ENCODE peak calls at places on chromosome 14, in ten cellular contexts. B is breast epithelium; I is left ventricle myocardium inferior; R is adrenal gland; C is endothelial cell of umbilical vein; N is CD4-positive, alpha-beta T cell; F is A549; T is PC-3; L is hepatocyte; A is cardiac muscle cell. O is an unnamed sample.

GRCh38 chr14:75334191-75335051 is 55.8 kb downstream of the FOS start:
- DNase-seq in B (no peak), I (peak; percentile 60), R (peak; percentile 71), C (no peak), N (peak; percentile 62), F (no peak), T (no peak), L (no peak), A (peak; percentile 32), O (no peak)

GRCh38 chr14:92510972-92511371 is 2.6 kb upstream of the RIN3 start:
- DNase-seq in B (no peak), I (no peak), R (no peak), C (no peak), N (no peak), F (peak; percentile 55), T (peak; percentile 14), L (no peak), A (no peak), O (peak; percentile 8)

GRCh38 chr14:94123868-94124267 is 5.5 kb downstream of the IFI27L2 start:
- DNase-seq in B (no peak), I (no peak), R (no peak), C (no peak), N (no peak), F (no peak), T (no peak), L (no peak), A (no peak), O (no peak)

GRCh38 chr14:75979071-75979571 is 2.7 kb downstream of the TGFB3 start:
- DNase-seq in B (no peak), I (no peak), R (peak; percentile 39), C (no peak), N (no peak), F (peak; percentile 17), T (peak; percentile 34), L (peak; percentile 62), A (peak; percentile 66), O (peak; percentile 21)

GRCh38 chr14:78701246-78701645 is 531.1 kb downstream of the NRXN3 start:
- DNase-seq in B (no peak), I (no peak), R (no peak), C (no peak), N (no peak), F (no peak), T (no peak), L (no peak), A (peak; percentile 4), O (no peak)

GRCh38 chr14:36068777-36069534 is 107.6 kb downstream of the PTCSC3 start:
- DNase-seq in B (no peak), I (no peak), R (no peak), C (no peak), N (no peak), F (peak; percentile 13), T (peak; percentile 72), L (no peak), A (peak; percentile 1), O (peak; percentile 77)

GRCh38 chr14:97408937-97409860 is 612.0 kb downstream of the VRK1 start:
- DNase-seq in B (no peak), I (no peak), R (no peak), C (no peak), N (no peak), F (no peak), T (no peak), L (no peak), A (no peak), O (no peak)

GRCh38 chr14:98120831-98121464 is 1151.0 kb downstream of the BCL11B start:
- DNase-seq in B (no peak), I (no peak), R (peak; percentile 3), C (no peak), N (no peak), F (no peak), T (peak; percentile 28), L (no peak), A (no peak), O (peak; percentile 54)

GRCh38 chr14:54599932-54600331 is 33.0 kb downstream of the SAMD4A start:
- DNase-seq in B (no peak), I (no peak), R (no peak), C (peak; percentile 76), N (no peak), F (no peak), T (peak; percentile 85), L (no peak), A (no peak), O (no peak)

GRCh38 chr14:84254205-84254788 is 1275.6 kb upstream of the FLRT2 start:
- DNase-seq in B (no peak), I (no peak), R (no peak), C (peak; percentile 96), N (no peak), F (no peak), T (no peak), L (peak; percentile 16), A (peak; percentile 79), O (no peak)

GRCh38 chr14:68015356-68016242 is 196.0 kb downstream of the RAD51B start:
- DNase-seq in B (no peak), I (no peak), R (no peak), C (no peak), N (no peak), F (no peak), T (peak; percentile 60), L (no peak), A (no peak), O (no peak)

GRCh38 chr14:98514016-98514415 is 758.0 kb downstream of the BCL11B start:
- DNase-seq in B (no peak), I (no peak), R (no peak), C (no peak), N (no peak), F (no peak), T (no peak), L (no peak), A (no peak), O (no peak)

GRCh38 chr14:52131640-52132320 is 62.9 kb upstream of the NID2 start:
- DNase-seq in B (peak; percentile 19), I (peak; percentile 65), R (peak; percentile 76), C (peak; percentile 86), N (peak; percentile 29), F (peak; percentile 87), T (peak; percentile 95), L (peak; percentile 95), A (peak; percentile 98), O (peak; percentile 83)

GRCh38 chr14:68504861-68505260 is 288.0 kb downstream of the ZFP36L1 start:
- DNase-seq in B (no peak), I (no peak), R (no peak), C (no peak), N (no peak), F (no peak), T (no peak), L (no peak), A (no peak), O (no peak)

DNA sequence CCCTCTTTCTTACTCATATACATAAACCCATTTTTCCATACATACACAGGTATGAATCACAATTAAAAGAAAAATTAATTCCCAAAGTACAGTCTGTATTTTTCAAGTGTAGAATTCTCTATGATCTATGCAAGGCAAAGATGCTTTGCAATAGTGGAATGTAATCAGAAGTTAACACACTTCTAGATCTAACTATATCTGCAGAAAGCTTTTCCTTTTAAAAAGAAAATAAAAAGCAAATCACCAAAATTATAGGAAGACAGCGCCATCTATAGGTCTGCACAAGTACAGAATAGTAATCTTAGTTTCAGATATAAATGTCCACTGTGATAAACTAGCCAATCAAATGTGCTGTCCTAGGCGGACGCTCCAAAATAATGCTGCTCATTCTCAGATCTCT is 22.0 kb downstream of the SLC25A21 start:
- DNase-seq in B (no peak), I (no peak), R (no peak), C (peak; percentile 58), N (no peak), F (peak; percentile 50), T (peak; percentile 76), L (peak; percentile 56), A (peak; percentile 44), O (peak; percentile 50)
- TF ChIP-seq CTCF in B (no peak), I (peak; percentile 80), R (peak; percentile 49), C (peak; percentile 59), N (no peak), F (peak; percentile 82), T (peak; percentile 90), L (peak; percentile 78), A (peak; percentile 74), O (peak; percentile 74)

DNA sequence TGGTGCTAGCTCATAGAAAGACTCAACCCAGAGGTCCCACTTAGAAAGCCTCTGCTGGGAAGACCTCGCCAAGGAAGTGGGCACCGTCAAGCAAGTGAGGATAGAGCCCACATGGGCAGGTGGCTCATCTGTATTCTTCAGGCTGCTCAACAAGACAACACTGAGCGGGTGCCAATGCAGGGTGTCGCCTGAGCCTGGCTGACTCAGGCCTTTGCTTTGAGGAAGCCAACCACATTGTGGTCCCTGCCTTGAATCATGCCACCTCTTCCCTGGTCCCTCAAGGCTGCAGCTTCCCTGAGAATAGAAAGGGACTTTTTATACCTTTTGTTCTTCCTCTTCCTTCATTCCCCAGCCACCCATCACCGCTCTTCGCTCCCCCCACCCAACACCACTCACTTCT is 2.1 kb upstream of the RNASE13 start:
- DNase-seq in B (peak; percentile 65), I (no peak), R (no peak), C (no peak), N (no peak), F (no peak), T (peak; percentile 32), L (no peak), A (no peak), O (no peak)
- H3K27ac ChIP-seq in B (peak overlapping the region; percentile 36), I (peak overlapping the region; percentile 88), R (no peak overlapping the region), C (no peak overlapping the region), N (no peak overlapping the region), F (no peak overlapping the region), T (no peak overlapping the region), L (no peak overlapping the region), A (no peak overlapping the region), O (no peak overlapping the region)

GRCh38 chr14:74257078-74257987 is 18.1 kb downstream of the VSX2 start:
- DNase-seq in B (no peak), I (peak; percentile 31), R (peak; percentile 41), C (peak; percentile 21), N (peak; percentile 43), F (peak; percentile 30), T (peak; percentile 61), L (peak; percentile 64), A (peak; percentile 38), O (peak; percentile 67)
- TF ChIP-seq CTCF in B (peak; percentile 88), I (peak; percentile 99), R (peak; percentile 82), C (peak; percentile 82), N (peak; percentile 94), F (peak; percentile 98), T (peak; percentile 84), L (peak; percentile 69), A (peak; percentile 80), O (peak; percentile 97)

GRCh38 chr14:22533057-22533704 is 55.8 kb downstream of the DAD1 start:
- DNase-seq in B (no peak), I (no peak), R (no peak), C (no peak), N (no peak), F (no peak), T (no peak), L (no peak), A (no peak), O (no peak)

GRCh38 chr14:22530101-22530500 is 58.9 kb downstream of the DAD1 start:
- DNase-seq in B (no peak), I (no peak), R (no peak), C (no peak), N (no peak), F (no peak), T (no peak), L (no peak), A (no peak), O (no peak)

GRCh38 chr14:22533739-22534359 is 55.2 kb downstream of the DAD1 start:
- DNase-seq in B (no peak), I (no peak), R (no peak), C (no peak), N (no peak), F (no peak), T (no peak), L (no peak), A (no peak), O (no peak)

GRCh38 chr14:22532345-22533056 is 56.5 kb downstream of the DAD1 start:
- DNase-seq in B (no peak), I (no peak), R (no peak), C (no peak), N (no peak), F (no peak), T (no peak), L (no peak), A (peak; percentile 71), O (no peak)

GRCh38 chr14:22531451-22532344 is 57.3 kb downstream of the DAD1 start:
- DNase-seq in B (no peak), I (no peak), R (no peak), C (no peak), N (no peak), F (no peak), T (no peak), L (no peak), A (no peak), O (no peak)
- H3K27ac ChIP-seq in B (peak overlapping the region; percentile 19), I (no peak overlapping the region), R (no peak overlapping the region), C (no peak overlapping the region), N (peak overlapping the region; percentile 99), F (no peak overlapping the region), T (no peak overlapping the region), L (no peak overlapping the region), A (no peak overlapping the region), O (no peak overlapping the region)